ENCODE peak calls at places on chromosomes 4 and X, in four cellular contexts. O, C, T and Z are unnamed samples.

GRCh38 chr4:89486042-89486441 is 178.4 kb upstream of the GPRIN3 start:
- DNase-seq in O (no peak), C (peak), T (no peak), Z (no peak)

GRCh38 chr4:188408244-188409067 is 269.2 kb downstream of the TRIML1 start:
- DNase-seq in O (no peak), C (no peak), T (no peak), Z (no peak)

GRCh38 chr4:38957947-38958346 is 74.3 kb downstream of the TMEM156 start:
- DNase-seq in O (no peak), C (no peak), T (no peak), Z (no peak)

GRCh38 chr4:147547314-147548056 is 66.6 kb downstream of the EDNRA start:
- DNase-seq in O (no peak), C (no peak), T (no peak), Z (no peak)

GRCh38 chrX:15511563-15511962 is 11.0 kb downstream of the BMX start:
- DNase-seq in O (no peak), C (peak), T (no peak), Z (no peak)

GRCh38 chr4:156971623-156972369 is at the start of gene PDGFC:
- DNase-seq in O (peak), C (peak), T (peak), Z (no peak)

GRCh38 chr4:151854731-151855130 is 93.9 kb upstream of the GATB start:
- DNase-seq in O (no peak), C (no peak), T (no peak), Z (no peak)

GRCh38 chrX:136528645-136529315 is 3.2 kb upstream of the VGLL1 start:
- DNase-seq in O (no peak), C (no peak), T (no peak), Z (no peak)

GRCh38 chrX:74505437-74505836 is 84.1 kb downstream of the SLC16A2 start:
- DNase-seq in O (no peak), C (no peak), T (no peak), Z (no peak)

GRCh38 chr4:177554966-177555574 is 112.8 kb upstream of the AGA start:
- DNase-seq in O (no peak), C (peak), T (no peak), Z (no peak)

GRCh38 chr4:110134269-110134889 is 64.0 kb downstream of the ELOVL6 start:
- DNase-seq in O (no peak), C (no peak), T (no peak), Z (no peak)

GRCh38 chr4:156829194-156829593 is 142.4 kb downstream of the PDGFC start:
- DNase-seq in O (no peak), C (peak), T (no peak), Z (no peak)